ENCODE peak calls at places on chromosomes 1 and 21, in four cellular contexts. A, T, I and P are unnamed samples.

GRCh38 chr1:245666412-245666811 is 511.6 kb downstream of the KIF26B start:
- DNase-seq in I (no peak), A (no peak), T (no peak), P (no peak)

GRCh38 chr1:39165049-39165448 is 39.4 kb upstream of the MACF1 start:
- DNase-seq in A (no peak), T (no peak), I (no peak), P (no peak)

GRCh38 chr21:42583992-42584641 is 69.3 kb upstream of the PDE9A start:
- DNase-seq in T (no peak), I (no peak), A (no peak), P (peak)

GRCh38 chr1:106435269-106435668 is 621.2 kb upstream of the PRMT6 start:
- DNase-seq in T (no peak), I (no peak), A (no peak), P (no peak)

GRCh38 chr1:16293568-16293967 is 56.6 kb upstream of the CPLANE2 start:
- DNase-seq in I (no peak), T (no peak), A (no peak), P (no peak)

GRCh38 chr1:1098656-1099425 is 17.0 kb downstream of the C1orf159 start:
- DNase-seq in A (no peak), I (no peak), T (peak), P (no peak)

GRCh38 chr1:43441894-43442632 is 11.7 kb downstream of the HYI start:
- DNase-seq in I (no peak), T (no peak), A (no peak), P (peak)

GRCh38 chr21:42629856-42630410 is 23.5 kb upstream of the PDE9A start:
- DNase-seq in A (no peak), T (no peak), I (no peak), P (no peak)

GRCh38 chr1:162587347-162587746 is 25.8 kb downstream of the UAP1 start:
- DNase-seq in T (no peak), I (no peak), A (no peak), P (no peak)

GRCh38 chr1:15110128-15110866 is 43.2 kb upstream of the TMEM51 start:
- DNase-seq in A (no peak), T (no peak), I (no peak), P (no peak)

GRCh38 chr1:91809267-91809666 is 76.7 kb downstream of the TGFBR3 start:
- DNase-seq in I (no peak), A (no peak), T (no peak), P (no peak)

GRCh38 chr1:147834189-147834588 is 68.4 kb upstream of the GJA8 start:
- DNase-seq in A (no peak), I (no peak), T (no peak), P (no peak)

GRCh38 chr1:182601926-182602325 is 2.3 kb downstream of the RGS16 start:
- DNase-seq in I (no peak), T (no peak), A (no peak), P (no peak)

GRCh38 chr1:231684333-231685244 is 58.0 kb downstream of the DISC1 start:
- DNase-seq in I (no peak), T (no peak), A (no peak), P (no peak)

GRCh38 chr1:153347856-153348255 is 785 bp downstream of the PGLYRP4 start:
- DNase-seq in T (no peak), A (no peak), I (no peak), P (peak)

GRCh38 chr1:161399257-161399998 is 31.8 kb upstream of the CFAP126 start:
- DNase-seq in I (peak), T (peak), A (peak), P (peak)

GRCh38 chr1:220151454-220151853 is 57.5 kb downstream of the IARS2 start:
- DNase-seq in A (no peak), I (peak), T (peak), P (no peak)

GRCh38 chr1:199295102-199295501 is 656.3 kb downstream of the PTPRC start:
- DNase-seq in I (no peak), A (no peak), T (no peak), P (no peak)

GRCh38 chr1:32345289-32345827 is 9.3 kb upstream of the MARCKSL1 start:
- DNase-seq in I (no peak), A (no peak), T (peak), P (no peak)

GRCh38 chr1:45359882-45360513 is 19.8 kb upstream of the MUTYH start:
- DNase-seq in A (peak), I (peak), T (peak), P (no peak)

GRCh38 chr1:100441651-100442050 is 89.3 kb downstream of the CDC14A start:
- DNase-seq in T (no peak), A (no peak), I (no peak), P (no peak)

GRCh38 chr1:229781453-229781852 is 155.4 kb downstream of the URB2 start:
- DNase-seq in T (no peak), I (no peak), A (no peak), P (no peak)

GRCh38 chr1:14944471-14944981 is 209.0 kb upstream of the TMEM51 start:
- DNase-seq in T (no peak), I (no peak), A (no peak), P (no peak)

GRCh38 chr1:78073441-78073840 is 27.7 kb downstream of the GIPC2 start:
- DNase-seq in T (no peak), I (no peak), A (no peak), P (no peak)

DNA sequence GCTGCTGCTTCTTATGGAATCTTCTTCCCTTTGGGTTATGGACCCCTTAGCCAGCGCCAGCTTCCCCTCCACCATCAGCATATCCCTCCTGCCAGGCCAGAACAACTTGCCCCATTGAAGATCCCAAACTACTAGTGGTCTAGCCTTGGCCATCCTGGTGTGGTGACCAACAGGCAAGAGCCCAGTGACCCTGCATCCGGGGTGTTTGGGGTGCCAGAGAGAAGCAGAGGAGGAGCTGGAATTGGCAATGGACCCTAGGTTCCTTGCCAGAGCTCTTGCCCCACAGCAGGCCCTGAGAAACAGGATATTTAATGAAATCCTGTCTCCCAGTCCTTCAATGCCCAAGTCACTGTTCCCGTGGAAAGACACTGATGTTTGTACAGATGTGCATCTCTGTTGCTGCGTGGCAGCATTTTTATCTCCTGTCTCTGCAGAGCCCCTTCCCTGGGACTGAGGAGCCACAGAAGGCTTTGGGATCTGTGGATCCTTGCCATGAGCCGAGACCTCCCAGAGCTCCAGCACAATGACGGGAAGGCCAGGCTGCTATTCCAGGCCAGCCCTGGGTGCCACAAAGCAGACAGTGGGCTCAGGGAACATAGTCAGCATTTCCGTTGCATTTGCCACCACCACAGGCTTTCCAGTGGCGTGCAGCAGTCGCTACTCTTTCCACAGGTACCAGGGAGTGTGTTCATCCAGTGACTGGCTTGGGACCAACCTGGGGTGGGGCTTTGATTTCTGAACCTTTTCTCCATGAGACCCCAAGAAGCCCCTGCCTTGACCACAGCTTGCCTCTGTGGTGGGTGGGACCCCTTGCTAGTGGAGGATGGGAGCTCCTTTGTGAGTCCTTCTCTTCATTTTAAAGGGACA is 21.6 kb downstream of the NAV1 start:
- DNase-seq in A (no peak), T (no peak), I (no peak), P (peak)
- H3K27ac ChIP-seq in A (no peak), T (no peak), I (peak), P (peak)

DNA sequence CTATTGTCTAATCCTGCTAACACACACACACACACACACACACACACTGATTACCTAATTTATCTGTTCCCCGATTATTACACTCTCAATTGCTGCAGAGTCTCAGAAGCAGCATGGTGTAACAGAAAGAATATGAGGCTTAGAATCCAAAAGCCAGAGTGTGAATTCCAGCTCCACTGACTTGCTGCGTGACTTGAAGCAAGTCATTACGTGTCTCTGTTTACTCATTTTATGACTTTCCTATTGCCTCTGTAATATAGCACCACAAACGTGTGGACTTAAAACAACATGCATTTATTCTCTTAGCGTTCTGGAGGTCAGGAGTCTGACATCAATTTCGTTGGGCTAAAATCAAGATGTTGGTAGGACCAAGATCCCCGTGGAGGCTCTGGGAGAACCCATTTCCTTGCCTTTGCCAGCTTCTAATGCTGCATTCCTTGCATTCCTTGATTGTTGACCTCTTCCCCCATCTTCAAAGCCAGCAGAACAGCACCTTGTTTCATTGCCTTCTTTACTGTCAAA is 55.9 kb upstream of the ATP5PO start:
- DNase-seq in I (no peak), A (peak), T (no peak), P (no peak)
- H3K27ac ChIP-seq in I (no peak), A (peak), T (no peak), P (no peak)

GRCh38 chr1:90127288-90127953 is 132.5 kb downstream of the ZNF326 start:
- DNase-seq in I (no peak), A (peak), T (no peak), P (no peak)
- H3K27ac ChIP-seq in I (no peak), A (no peak), T (no peak), P (no peak)

DNA sequence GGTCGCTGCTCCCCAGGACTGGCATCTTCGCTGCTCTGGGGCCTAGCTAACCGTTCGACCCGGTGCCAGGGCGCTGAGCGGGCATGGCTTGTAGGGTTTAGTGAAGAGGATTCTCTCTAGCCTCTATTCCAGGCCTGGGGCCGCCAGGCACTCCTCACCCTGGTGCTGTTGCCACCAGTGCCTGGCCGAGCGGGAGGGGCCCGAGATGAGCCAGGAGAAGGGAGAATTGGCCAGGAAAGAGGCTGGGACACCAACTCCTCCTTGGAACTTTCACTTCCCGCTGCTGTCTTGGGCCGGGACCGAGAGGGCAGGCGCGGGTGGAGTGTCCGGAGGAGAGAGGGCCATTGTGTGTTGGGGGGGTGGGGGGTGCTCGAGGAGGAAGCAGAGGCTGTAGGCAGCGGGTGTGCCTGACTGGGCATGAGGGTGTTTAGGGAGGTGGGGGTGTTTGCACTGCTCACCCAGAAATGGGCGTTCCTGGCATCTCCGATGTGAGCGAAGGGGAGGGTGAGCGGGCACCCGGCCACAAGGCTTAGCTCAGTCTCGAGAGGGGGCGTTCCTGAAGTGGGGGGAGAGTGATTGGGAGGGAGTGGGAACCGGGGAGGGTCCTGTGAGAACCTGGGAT is 772 bp downstream of the ADAM15 start:
- DNase-seq in T (peak), A (peak), I (peak), P (no peak)
- H3K27ac ChIP-seq in T (no peak), A (peak), I (peak), P (peak)

DNA sequence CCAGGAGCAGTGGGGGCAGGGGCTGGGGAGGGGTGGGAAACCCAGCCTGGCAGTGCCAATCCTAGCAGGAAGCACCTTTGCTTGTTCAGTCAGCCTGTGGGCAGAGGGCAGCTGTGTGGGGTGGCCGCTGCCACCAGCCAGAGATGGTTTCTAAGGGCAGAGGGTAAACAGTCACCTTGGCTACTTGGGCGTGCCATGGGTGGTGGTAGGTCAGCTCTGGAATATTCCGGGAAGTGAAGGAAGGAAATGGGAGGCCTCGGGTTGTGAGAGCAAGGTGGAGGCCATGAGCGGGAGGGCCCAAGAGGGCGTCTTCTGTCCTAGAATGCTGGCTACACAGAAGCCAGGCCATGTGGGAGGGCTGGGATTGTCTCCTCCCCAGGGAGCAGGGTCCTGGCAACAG is 20.7 kb upstream of the WNT4 start:
- DNase-seq in I (no peak), A (no peak), T (no peak), P (no peak)
- H3K27ac ChIP-seq in I (no peak), A (no peak), T (no peak), P (no peak)

DNA sequence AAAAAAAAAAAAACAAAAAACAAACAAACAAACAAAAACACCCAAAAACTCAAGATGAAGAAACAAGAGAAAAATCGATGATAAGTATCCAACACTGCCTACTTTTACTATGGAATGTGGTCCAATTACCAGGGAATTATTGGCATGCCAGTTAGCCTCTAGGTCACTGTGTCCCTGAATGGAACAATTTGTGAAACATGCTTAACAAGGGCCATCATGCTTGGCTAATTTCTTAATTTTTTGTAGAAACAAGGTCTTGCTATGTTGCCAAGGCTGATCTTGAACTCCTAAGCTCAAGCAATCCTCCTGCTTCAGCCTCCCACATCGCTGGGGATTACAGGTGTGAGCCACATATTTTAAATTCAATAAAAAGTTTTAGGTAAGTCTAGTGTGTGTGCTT is 23.9 kb downstream of the PLPP3 start:
- DNase-seq in A (no peak), I (no peak), T (no peak), P (no peak)
- H3K27ac ChIP-seq in A (no peak), I (peak), T (no peak), P (no peak)

GRCh38 chr1:11690669-11691301 is 725 bp upstream of the DRAXIN start:
- DNase-seq in I (no peak), T (no peak), A (no peak), P (no peak)

GRCh38 chr1:11691302-11691914 is at the start of gene DRAXIN:
- DNase-seq in T (no peak), A (peak), I (no peak), P (no peak)

GRCh38 chr1:11692899-11693590 is 1.5 kb downstream of the DRAXIN start:
- DNase-seq in I (no peak), T (no peak), A (peak), P (no peak)

GRCh38 chr1:11691928-11692711 is 610 bp downstream of the DRAXIN start:
- DNase-seq in I (no peak), T (no peak), A (no peak), P (no peak)

DNA sequence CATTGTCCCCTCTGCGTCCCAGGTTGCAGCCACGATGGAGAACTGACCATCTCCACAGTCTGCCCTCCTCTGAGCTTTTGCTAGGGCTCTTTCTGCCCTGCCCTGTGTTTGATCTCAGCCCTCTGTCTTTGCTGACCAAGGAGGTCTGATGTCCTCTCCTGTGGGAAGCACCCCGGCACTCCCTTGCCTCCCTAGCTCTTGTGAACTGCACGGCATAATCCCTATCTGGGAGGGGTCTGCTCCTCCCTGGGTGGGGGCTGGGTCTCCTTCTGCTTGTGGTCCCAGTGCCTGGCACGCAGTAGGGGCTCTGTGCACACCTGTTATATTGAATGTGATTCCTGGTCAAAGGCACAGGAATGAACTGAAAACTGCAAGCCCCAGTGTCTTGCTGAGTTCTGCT is 2.4 kb downstream of the DRAXIN start:
- DNase-seq in A (no peak), I (no peak), T (no peak), P (no peak)
- H3K27ac ChIP-seq in A (no peak), I (no peak), T (no peak), P (no peak)

GRCh38 chr21:37220433-37220980 is 46.6 kb downstream of the VPS26C start:
- DNase-seq in T (no peak), I (no peak), A (peak), P (peak)

GRCh38 chr21:37219766-37220432 is 47.2 kb downstream of the VPS26C start:
- DNase-seq in I (no peak), A (no peak), T (no peak), P (no peak)

GRCh38 chr21:37223804-37224345 is 43.3 kb downstream of the VPS26C start:
- DNase-seq in T (no peak), A (no peak), I (no peak), P (no peak)

GRCh38 chr21:37224861-37225260 is 42.3 kb downstream of the VPS26C start:
- DNase-seq in A (no peak), T (no peak), I (no peak), P (no peak)

GRCh38 chr21:37220981-37221664 is 46.0 kb downstream of the VPS26C start:
- DNase-seq in T (peak), A (peak), I (peak), P (peak)
- H3K27ac ChIP-seq in T (peak), A (peak), I (peak), P (peak)

DNA sequence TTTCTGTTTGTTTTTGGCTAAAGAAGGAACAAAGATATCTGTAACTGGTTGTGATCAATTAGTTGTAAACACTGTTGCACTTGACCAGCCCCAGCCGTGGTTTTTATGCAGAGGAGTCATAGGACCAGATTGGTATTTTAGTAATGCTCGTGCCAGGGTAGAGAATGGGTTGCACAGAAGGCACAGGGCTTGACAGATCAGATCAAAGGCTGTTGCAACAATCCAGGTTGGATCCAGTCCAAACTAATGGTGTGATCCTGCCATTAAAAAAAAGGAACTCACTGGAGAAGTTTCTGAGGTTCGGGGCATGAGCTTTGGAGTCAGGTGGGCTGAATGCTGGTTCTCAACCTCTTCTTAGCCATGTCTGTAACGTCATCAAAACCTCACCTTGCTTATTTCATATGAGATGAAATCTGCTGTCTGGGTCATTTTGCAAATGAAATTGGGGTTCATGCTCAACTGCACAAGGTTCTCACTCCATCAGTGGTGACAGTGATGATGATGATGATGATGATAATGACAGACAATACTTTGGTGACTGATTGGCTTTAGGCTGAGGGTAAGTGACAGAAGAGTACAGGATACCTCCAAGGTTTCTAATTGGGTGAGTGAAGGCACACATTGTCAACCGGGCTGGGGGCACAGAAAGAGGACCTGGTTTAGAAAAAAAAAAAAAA is 43.1 kb downstream of the ZNF281 start:
- DNase-seq in A (no peak), I (no peak), T (no peak), P (no peak)
- H3K27ac ChIP-seq in A (no peak), I (no peak), T (no peak), P (no peak)

DNA sequence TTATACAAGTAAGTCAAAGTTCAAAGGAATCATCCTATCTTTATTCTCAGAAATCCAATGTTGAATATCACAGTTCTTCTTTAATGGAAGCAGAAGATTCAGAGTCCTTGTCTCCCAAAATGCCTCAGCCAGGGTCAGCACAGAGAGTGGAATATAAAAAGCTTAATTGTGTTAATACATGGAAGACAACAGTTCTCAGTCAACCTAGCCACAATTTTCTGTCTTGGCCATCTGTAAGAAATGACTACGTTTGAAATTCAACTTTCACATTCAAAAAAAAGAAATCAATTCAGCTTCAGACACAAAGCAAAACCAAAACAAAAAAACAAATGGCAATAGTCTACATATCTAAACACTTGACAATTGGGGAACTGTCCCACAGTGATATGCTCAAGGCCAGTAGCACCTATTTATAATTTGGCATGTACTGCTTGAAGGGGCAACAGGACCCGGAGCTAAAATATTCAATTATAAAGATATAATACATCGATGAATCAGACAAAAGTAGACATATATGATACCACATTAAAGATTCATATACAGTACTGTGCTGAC is 27.3 kb upstream of the GLIS1 start:
- DNase-seq in A (no peak), T (no peak), I (no peak), P (no peak)
- H3K27ac ChIP-seq in A (no peak), T (no peak), I (peak), P (no peak)